ENCODE peak calls at places on chromosomes 3 and 15, in ten cellular contexts. M is cardiac muscle cell, E is spleen, J is testis, Y is right cardiac atrium, I is pancreas, W is neural progenitor cell, N is mesendoderm, L is fibroblast of lung, F is heart left ventricle. P is an unnamed sample. For H3K27me3 and H3K4me1, the result is how much of the 10 kb centered on the place peaks cover.

GRCh38 chr3:58422756-58423324 is 10.8 kb downstream of the PDHB start:
- DNase-seq in N (peak), W (no peak), J (peak), E (no peak), Y (no peak), L (peak), I (no peak), M (peak), F (no peak), P (no peak)

GRCh38 chr15:60797444-60798040 is 318.6 kb upstream of the ICE2 start:
- DNase-seq in W (no peak), Y (no peak), F (no peak), M (no peak), I (peak), L (peak), J (no peak), N (no peak), E (no peak), P (no peak)

GRCh38 chr3:125191256-125191655 is 21.3 kb downstream of the SLC12A8 start:
- DNase-seq in J (no peak), E (no peak), Y (no peak), M (no peak), I (no peak), W (no peak), N (no peak), F (no peak), L (peak), P (no peak)

GRCh38 chr3:32868719-32869512 is 51.1 kb downstream of the TRIM71 start:
- DNase-seq in W (no peak), L (no peak), M (no peak), I (no peak), J (no peak), F (no peak), E (no peak), Y (no peak), N (no peak), P (no peak)

GRCh38 chr15:31402511-31403056 is 75.9 kb downstream of the KLF13 start:
- DNase-seq in M (peak), F (peak), W (no peak), I (no peak), N (no peak), J (peak), E (no peak), L (no peak), Y (peak), P (no peak)

GRCh38 chr3:154791611-154792010 is 288.5 kb upstream of the MME start:
- DNase-seq in W (no peak), F (no peak), I (no peak), Y (no peak), M (no peak), L (no peak), E (no peak), N (no peak), J (no peak), P (no peak)

GRCh38 chr15:65254237-65254820 is 32.4 kb downstream of the PARP16 start:
- DNase-seq in N (peak), W (peak), M (no peak), F (no peak), E (no peak), L (no peak), Y (peak), J (no peak), I (no peak), P (no peak)

GRCh38 chr15:25541228-25541627 is 102.4 kb upstream of the UBE3A start:
- DNase-seq in I (no peak), E (no peak), F (no peak), J (no peak), L (no peak), W (no peak), M (no peak), N (no peak), Y (no peak), P (no peak)

GRCh38 chr3:110767156-110767555 is 304.5 kb upstream of the NECTIN3 start:
- DNase-seq in M (no peak), F (no peak), N (no peak), L (peak), E (no peak), W (no peak), I (no peak), Y (no peak), J (no peak), P (no peak)

GRCh38 chr15:64152507-64153387 is 1.2 kb downstream of the SNX22 start:
- DNase-seq in W (no peak), L (no peak), F (peak), N (peak), I (peak), Y (peak), E (no peak), J (no peak), M (no peak), P (no peak)

GRCh38 chr3:183265157-183265642 is 12.1 kb downstream of the B3GNT5 start:
- DNase-seq in J (peak), E (no peak), Y (peak), N (peak), W (peak), M (no peak), L (peak), I (no peak), F (peak), P (no peak)

GRCh38 chr3:141089339-141090152 is 38.4 kb downstream of the SPSB4 start:
- DNase-seq in N (peak), Y (no peak), W (no peak), L (no peak), F (no peak), J (no peak), E (no peak), M (no peak), I (no peak), P (no peak)
- H3K27me3 ChIP-seq in N (under half), Y (under half), W (under half), L (under half), F (under half), J (under half), E (under half), M (under half), I (under half), P (under half)

GRCh38 chr15:67072951-67073350 is 7.5 kb downstream of the SMAD3 start:
- DNase-seq in W (no peak), I (no peak), M (no peak), J (no peak), N (no peak), Y (no peak), L (no peak), F (no peak), E (no peak), P (no peak)
- H3K4me1 ChIP-seq in W (under half), I (under half), M (under half), J (under half), N (under half), Y (under half), L (under half), F (half or more), E (half or more), P (half or more)

DNA sequence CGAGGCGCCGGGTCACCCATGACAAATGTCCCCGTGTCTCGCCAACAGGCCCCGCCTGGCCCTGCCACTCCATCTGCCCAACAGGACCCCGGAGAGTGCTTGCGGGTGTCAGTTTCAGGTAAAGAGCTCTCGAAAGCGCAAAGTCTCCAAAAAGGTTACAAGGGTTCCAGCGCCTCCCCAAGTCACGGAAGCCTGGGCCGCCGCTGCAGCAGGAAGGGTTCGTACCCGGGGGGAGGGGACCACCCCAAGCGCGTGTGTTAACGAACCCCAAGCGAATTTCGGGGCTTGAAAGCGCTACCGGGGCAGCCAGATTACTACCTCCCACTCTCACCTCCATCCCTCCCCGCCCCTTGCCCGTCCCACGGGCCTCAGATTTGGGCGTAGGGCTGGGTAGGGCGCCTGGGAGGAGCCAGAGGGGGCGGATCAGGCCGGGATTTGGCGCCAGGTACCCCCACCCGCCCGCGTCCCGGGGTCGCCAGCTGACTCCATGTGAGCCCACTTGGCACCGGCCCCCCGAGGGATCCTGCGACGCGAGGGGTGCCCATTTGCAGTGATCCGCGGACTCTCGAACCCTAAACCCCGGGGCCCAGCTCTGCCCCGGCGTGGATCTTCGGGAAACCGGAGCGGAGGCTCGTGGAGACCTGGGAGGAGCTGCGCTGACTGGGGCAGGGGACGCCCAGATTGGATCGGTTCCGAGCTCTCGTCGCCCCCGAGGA is 85.9 kb downstream of the NR2F2 start:
- DNase-seq in M (no peak), Y (peak), W (peak), F (no peak), J (no peak), E (no peak), L (no peak), N (peak), I (no peak), P (no peak)
- H3K27me3 ChIP-seq in M (half or more), Y (under half), W (half or more), F (half or more), J (under half), E (under half), L (under half), N (half or more), I (under half), P (under half)

GRCh38 chr15:98952381-98952803 is 55.2 kb downstream of the PGPEP1L start:
- DNase-seq in E (peak), F (no peak), Y (no peak), I (no peak), L (peak), J (no peak), M (no peak), W (no peak), N (no peak), P (no peak)
- H3K4me1 ChIP-seq in E (under half), F (half or more), Y (under half), I (under half), L (under half), J (under half), M (under half), W (under half), N (under half), P (under half)

GRCh38 chr3:47586746-47587145 is 8.1 kb upstream of the CSPG5 start:
- DNase-seq in M (no peak), N (no peak), E (no peak), W (no peak), F (no peak), J (no peak), I (no peak), L (peak), Y (no peak), P (no peak)
- H3K27me3 ChIP-seq in M (under half), N (under half), E (under half), W (under half), F (under half), J (under half), I (under half), L (under half), Y (under half), P (under half)

GRCh38 chr3:156691920-156692319 is 17.5 kb downstream of the TIPARP start:
- DNase-seq in I (no peak), W (no peak), M (no peak), N (no peak), L (peak), F (no peak), E (no peak), J (no peak), Y (no peak), P (no peak)

GRCh38 chr3:156685752-156686151 is 11.4 kb downstream of the TIPARP start:
- DNase-seq in N (peak), F (no peak), E (no peak), W (no peak), J (no peak), M (no peak), I (no peak), Y (no peak), L (no peak), P (no peak)

GRCh38 chr3:156689589-156689988 is 15.2 kb downstream of the TIPARP start:
- DNase-seq in L (no peak), N (no peak), Y (no peak), M (no peak), J (no peak), F (no peak), I (no peak), E (no peak), W (no peak), P (no peak)

GRCh38 chr3:156687023-156687422 is 12.6 kb downstream of the TIPARP start:
- DNase-seq in L (no peak), W (no peak), I (no peak), M (no peak), E (no peak), J (no peak), F (no peak), N (no peak), Y (no peak), P (no peak)

GRCh38 chr3:156688849-156689452 is 14.6 kb downstream of the TIPARP start:
- DNase-seq in I (no peak), F (no peak), Y (no peak), L (no peak), N (no peak), W (no peak), E (no peak), M (no peak), J (no peak), P (no peak)
- H3K4me1 ChIP-seq in I (half or more), F (half or more), Y (under half), L (under half), N (under half), W (under half), E (under half), M (half or more), J (under half), P (under half)

GRCh38 chr15:47184003-47184404 is 533.3 kb upstream of the SEMA6D start:
- DNase-seq in I (no peak), M (peak), N (peak), Y (peak), L (no peak), E (peak), F (no peak), J (peak), W (peak), P (no peak)

GRCh38 chr15:47185222-47185800 is 532.0 kb upstream of the SEMA6D start:
- DNase-seq in M (no peak), I (no peak), N (no peak), W (no peak), E (no peak), J (no peak), F (no peak), Y (no peak), L (no peak), P (no peak)

GRCh38 chr15:47186071-47186470 is 531.2 kb upstream of the SEMA6D start:
- DNase-seq in W (no peak), F (no peak), E (no peak), L (no peak), M (peak), I (no peak), J (no peak), Y (no peak), N (no peak), P (no peak)

GRCh38 chr15:47182818-47183217 is 534.5 kb upstream of the SEMA6D start:
- DNase-seq in E (no peak), M (no peak), L (no peak), Y (no peak), N (no peak), I (no peak), W (no peak), F (no peak), J (no peak), P (no peak)

GRCh38 chr15:47184405-47185221 is 532.7 kb upstream of the SEMA6D start:
- DNase-seq in F (peak), M (peak), N (peak), I (peak), W (peak), J (peak), L (peak), E (peak), Y (peak), P (no peak)
- H3K27me3 ChIP-seq in F (under half), M (half or more), N (under half), I (under half), W (half or more), J (under half), L (under half), E (under half), Y (under half), P (under half)

GRCh38 chr3:39156421-39156820 is 3.0 kb upstream of the CSRNP1 start:
- DNase-seq in W (no peak), N (no peak), J (no peak), E (no peak), M (no peak), F (no peak), Y (no peak), I (no peak), L (no peak), P (no peak)

GRCh38 chr3:39150803-39151631 is 2.4 kb downstream of the CSRNP1 start:
- DNase-seq in F (peak), I (peak), M (peak), E (no peak), J (peak), N (peak), W (peak), Y (peak), L (peak), P (peak)

GRCh38 chr3:39154323-39155021 is 1.1 kb upstream of the CSRNP1 start:
- DNase-seq in W (peak), E (peak), M (no peak), F (peak), L (peak), Y (peak), I (peak), J (peak), N (peak), P (no peak)

GRCh38 chr3:39157359-39157758 is 4.0 kb upstream of the CSRNP1 start:
- DNase-seq in F (no peak), M (no peak), L (no peak), I (no peak), W (no peak), J (no peak), Y (no peak), N (no peak), E (no peak), P (no peak)

DNA sequence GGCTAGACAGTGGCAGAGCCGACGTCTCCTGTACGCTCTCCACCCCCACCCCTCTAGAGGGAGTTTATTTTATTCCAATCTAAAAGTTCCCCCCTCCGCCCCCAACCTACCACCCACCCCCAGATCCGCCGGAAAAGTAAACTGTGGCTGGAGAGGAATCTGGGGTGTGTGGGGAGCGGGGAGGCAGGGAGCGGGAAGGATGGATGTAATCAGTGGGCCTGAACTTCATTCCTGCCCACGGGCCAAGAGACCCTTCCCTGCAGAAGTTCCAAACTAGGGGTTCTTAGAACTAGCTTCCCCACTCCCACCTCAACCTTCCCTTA is 547 bp upstream of the CSRNP1 start:
- DNase-seq in I (no peak), J (no peak), E (no peak), M (no peak), Y (no peak), F (no peak), N (no peak), L (no peak), W (no peak), P (no peak)
- H3K4me1 ChIP-seq in I (under half), J (under half), E (under half), M (under half), Y (under half), F (under half), N (under half), L (under half), W (under half), P (under half)

GRCh38 chr15:67095834-67096366 is 30.5 kb downstream of the SMAD3 start:
- DNase-seq in E (no peak), M (no peak), W (no peak), Y (no peak), N (no peak), J (no peak), F (no peak), I (no peak), L (no peak), P (no peak)

GRCh38 chr15:67096536-67097294 is 31.3 kb downstream of the SMAD3 start:
- DNase-seq in N (no peak), I (no peak), J (no peak), L (peak), F (no peak), Y (no peak), W (no peak), M (no peak), E (no peak), P (no peak)

GRCh38 chr15:67098768-67099282 is 33.4 kb downstream of the SMAD3 start:
- DNase-seq in J (no peak), N (no peak), W (no peak), Y (no peak), E (no peak), F (no peak), I (no peak), M (no peak), L (peak), P (no peak)

GRCh38 chr15:67097893-67098740 is 32.7 kb downstream of the SMAD3 start:
- DNase-seq in I (no peak), W (no peak), E (no peak), M (no peak), J (peak), F (peak), N (no peak), L (peak), Y (peak), P (no peak)

GRCh38 chr15:67097424-67097823 is 32.0 kb downstream of the SMAD3 start:
- DNase-seq in I (no peak), J (no peak), M (no peak), L (no peak), W (no peak), Y (no peak), E (no peak), N (no peak), F (no peak), P (no peak)
- H3K27me3 ChIP-seq in I (under half), J (under half), M (under half), L (under half), W (under half), Y (under half), E (under half), N (under half), F (under half), P (under half)

GRCh38 chr15:76346666-76347506 is 10.3 kb downstream of the ISL2 start:
- DNase-seq in L (peak), I (no peak), W (peak), M (peak), N (peak), E (peak), J (no peak), F (no peak), Y (no peak), P (no peak)

GRCh38 chr15:76349301-76350070 is 12.9 kb downstream of the ISL2 start:
- DNase-seq in W (no peak), M (no peak), F (no peak), J (no peak), Y (no peak), E (no peak), N (no peak), I (no peak), L (no peak), P (no peak)

GRCh38 chr15:76345880-76346665 is 9.5 kb downstream of the ISL2 start:
- DNase-seq in L (no peak), J (no peak), N (peak), F (no peak), M (peak), E (peak), W (peak), I (no peak), Y (no peak), P (no peak)

GRCh38 chr15:76345269-76345879 is 8.8 kb downstream of the ISL2 start:
- DNase-seq in J (no peak), W (no peak), E (no peak), N (peak), M (no peak), Y (no peak), I (no peak), F (no peak), L (no peak), P (no peak)

GRCh38 chr15:76347507-76348055 is 11.0 kb downstream of the ISL2 start:
- DNase-seq in E (no peak), N (peak), L (no peak), F (no peak), J (no peak), Y (no peak), I (no peak), W (peak), M (peak), P (no peak)
- H3K4me1 ChIP-seq in E (under half), N (under half), L (under half), F (under half), J (under half), Y (under half), I (under half), W (under half), M (under half), P (under half)